ENCODE peak calls at places on chromosomes 2 and 18, in four cellular contexts. E is EL, T is cardiac septum, F is NCI-H446. R is an unnamed sample.

GRCh38 chr18:53817976-53818950 is 406.2 kb downstream of the MBD2 start:
- DNase-seq in F (no peak), E (no peak), T (no peak), R (no peak)

GRCh38 chr18:22789600-22789999 is 143.5 kb upstream of the RBBP8 start:
- DNase-seq in T (no peak), E (peak; percentile 5), F (no peak), R (no peak)

GRCh38 chr2:236400594-236401360 is 136.6 kb upstream of the ASB18 start:
- DNase-seq in F (no peak), E (no peak), T (no peak), R (no peak)

GRCh38 chr2:127045792-127046501 is 61.0 kb downstream of the BIN1 start:
- DNase-seq in F (no peak), T (peak; percentile 65), E (no peak), R (no peak)

GRCh38 chr2:156896294-156896693 is 361.2 kb upstream of the GALNT5 start:
- DNase-seq in T (no peak), E (peak; percentile 82), F (no peak), R (peak; percentile 83)

GRCh38 chr2:237501892-237502513 is 15.0 kb downstream of the MLPH start:
- DNase-seq in E (no peak), F (no peak), T (no peak), R (peak; percentile 34)

GRCh38 chr2:162430323-162430722 is 86.4 kb downstream of the GCA start:
- DNase-seq in T (no peak), F (no peak), E (no peak), R (no peak)

GRCh38 chr2:63257473-63257872 is 206.8 kb downstream of the OTX1 start:
- DNase-seq in F (no peak), E (no peak), T (no peak), R (no peak)

GRCh38 chr2:160890667-160891352 is 269.4 kb upstream of the TANK start:
- DNase-seq in E (no peak), F (no peak), T (no peak), R (no peak)

GRCh38 chr2:48566582-48566981 is 36.6 kb downstream of the STON1 start:
- DNase-seq in E (no peak), T (no peak), F (no peak), R (peak; percentile 20)

GRCh38 chr2:104521247-104521646 is 332.7 kb upstream of the POU3F3 start:
- DNase-seq in F (no peak), E (no peak), T (no peak), R (no peak)

GRCh38 chr2:150866431-150866830 is 379.0 kb upstream of the RND3 start:
- DNase-seq in E (peak; percentile 41), T (no peak), F (no peak), R (peak; percentile 46)

GRCh38 chr2:137525644-137526190 is 438.6 kb upstream of the HNMT start:
- DNase-seq in E (no peak), F (no peak), T (no peak), R (no peak)

GRCh38 chr2:43267393-43267792 is 41.0 kb upstream of the ZFP36L2 start:
- DNase-seq in T (no peak), F (no peak), E (no peak), R (no peak)

GRCh38 chr2:43323810-43324588 is 97.6 kb upstream of the ZFP36L2 start:
- DNase-seq in T (no peak), E (no peak), F (no peak), R (no peak)

GRCh38 chr18:13434854-13435253 is 216.3 kb downstream of the LDLRAD4 start:
- DNase-seq in T (no peak), F (no peak), E (no peak), R (no peak)

GRCh38 chr2:238920601-238921001 is 72.7 kb downstream of the TWIST2 start:
- DNase-seq in F (no peak), E (no peak), T (peak; percentile 39), R (no peak)

GRCh38 chr2:217356795-217357194 is 496.9 kb upstream of the TNP1 start:
- DNase-seq in T (no peak), F (no peak), E (no peak), R (no peak)

GRCh38 chr2:131009713-131010475 is 83.4 kb downstream of the FAM168B start:
- DNase-seq in E (no peak), F (no peak), T (no peak), R (no peak)

GRCh38 chr2:88600038-88600465 is 27.2 kb downstream of the EIF2AK3 start:
- DNase-seq in F (peak; percentile 72), T (no peak), E (peak; percentile 97), R (peak; percentile 98)

GRCh38 chr2:196601430-196602306 is 37.8 kb upstream of the CCDC150 start:
- DNase-seq in T (peak; percentile 89), E (peak; percentile 98), F (no peak), R (peak; percentile 99)

GRCh38 chr2:44793322-44793870 is 148.1 kb upstream of the SIX3 start:
- DNase-seq in E (peak; percentile 30), F (no peak), T (no peak), R (peak; percentile 45)

GRCh38 chr2:75555701-75556100 is 5.0 kb downstream of the EVA1A start:
- DNase-seq in F (no peak), T (no peak), E (no peak), R (no peak)

GRCh38 chr2:209307161-209308001 is 116.5 kb upstream of the MAP2 start:
- DNase-seq in T (no peak), F (no peak), E (no peak), R (no peak)

GRCh38 chr18:74731097-74731496 is 133.4 kb downstream of the ZNF407 start:
- DNase-seq in E (peak; percentile 70), F (no peak), T (no peak), R (peak; percentile 76)

GRCh38 chr18:13218376-13219011 is at the start of gene LDLRAD4:
- DNase-seq in T (no peak), F (no peak), E (no peak), R (no peak)

GRCh38 chr2:199999166-199999565 is 43.8 kb downstream of the MAIP1 start:
- DNase-seq in T (no peak), E (no peak), F (no peak), R (peak; percentile 53)

GRCh38 chr2:33322099-33322498 is 154.3 kb upstream of the RASGRP3 start:
- DNase-seq in F (no peak), E (peak; percentile 54), T (no peak), R (peak; percentile 47)

GRCh38 chr2:28250006-28250405 is 142.7 kb upstream of the FOSL2 start:
- DNase-seq in T (no peak), E (peak; percentile 97), F (no peak), R (peak; percentile 97)

GRCh38 chr2:238240761-238241711 is 1.2 kb upstream of the HES6 start:
- DNase-seq in T (no peak), F (peak; percentile 78), E (peak; percentile 30), R (peak; percentile 42)

GRCh38 chr2:178777577-178777976 is 29.6 kb downstream of the TTN start:
- DNase-seq in E (no peak), T (no peak), F (no peak), R (no peak)

GRCh38 chr2:202976809-202977208 is 37.9 kb upstream of the NBEAL1 start:
- DNase-seq in T (no peak), E (no peak), F (no peak), R (no peak)

GRCh38 chr2:65380243-65380642 is 52.2 kb downstream of the SPRED2 start:
- DNase-seq in T (no peak), F (no peak), E (no peak), R (peak; percentile 56)

GRCh38 chr2:138621139-138621538 is 119.6 kb downstream of the SPOPL start:
- DNase-seq in F (no peak), E (no peak), T (no peak), R (no peak)

GRCh38 chr2:196365132-196365531 is 193.8 kb upstream of the STK17B start:
- DNase-seq in T (no peak), E (no peak), F (no peak), R (no peak)

GRCh38 chr2:68238955-68239822 is 13.1 kb downstream of the PPP3R1 start:
- DNase-seq in E (peak; percentile 73), F (no peak), T (no peak), R (peak; percentile 71)

GRCh38 chr2:17245921-17246320 is 272.3 kb downstream of the RAD51AP2 start:
- DNase-seq in E (no peak), F (peak; percentile 20), T (no peak), R (no peak)

GRCh38 chr18:44474596-44474995 is 206.1 kb upstream of the SETBP1 start:
- DNase-seq in E (peak; percentile 0), F (no peak), T (no peak), R (no peak)

GRCh38 chr2:86520153-86520552 is 43.1 kb downstream of the CHMP3 start:
- DNase-seq in E (no peak), T (no peak), F (no peak), R (peak; percentile 14)

R was measured in ELR.